ENCODE peak calls at places on chromosomes 1 and 21, in five cellular contexts. S is right lobe of liver, K is prostate gland, W is GM23338, H is body of pancreas. U is an unnamed sample.

GRCh38 chr1:218778257-218778656 is 395.4 kb upstream of the LYPLAL1 start:
- DNase-seq in S (no peak), K (no peak), W (no peak), H (no peak), U (no peak)

GRCh38 chr1:59947047-59947938 is 20.7 kb upstream of the CYP2J2 start:
- DNase-seq in S (peak; percentile 66), K (peak; percentile 39), W (peak; percentile 86), H (peak; percentile 68), U (no peak)

GRCh38 chr1:61626820-61627219 is 98.1 kb downstream of the TM2D1 start:
- DNase-seq in S (no peak), K (no peak), W (no peak), H (peak; percentile 23), U (no peak)

GRCh38 chr1:170520601-170521000 is 11.4 kb upstream of the GORAB start:
- DNase-seq in S (no peak), K (no peak), W (no peak), H (no peak), U (no peak)

GRCh38 chr21:15138475-15138874 is 73.7 kb upstream of the NRIP1 start:
- DNase-seq in S (peak; percentile 53), K (no peak), W (no peak), H (peak; percentile 67), U (no peak)

GRCh38 chr1:223741861-223742260 is 29.5 kb downstream of the CAPN2 start:
- DNase-seq in S (no peak), K (no peak), W (peak; percentile 66), H (no peak), U (no peak)

GRCh38 chr21:46092026-46092764 is 5.7 kb upstream of the COL6A2 start:
- DNase-seq in S (no peak), K (no peak), W (no peak), H (peak; percentile 29), U (peak; percentile 66)

GRCh38 chr21:38979271-38980196 is 173.8 kb downstream of the ETS2 start:
- DNase-seq in S (no peak), K (no peak), W (peak; percentile 83), H (no peak), U (no peak)

GRCh38 chr1:234988160-234988528 is 140.5 kb downstream of the TOMM20 start:
- DNase-seq in S (no peak), K (no peak), W (no peak), H (no peak), U (no peak)

GRCh38 chr1:84740050-84740714 is 49.9 kb upstream of the SSX2IP start:
- DNase-seq in S (no peak), K (no peak), W (peak; percentile 44), H (no peak), U (no peak)

GRCh38 chr1:36350659-36351171 is 27.3 kb upstream of the EVA1B start:
- DNase-seq in S (no peak), K (no peak), W (no peak), H (peak; percentile 34), U (no peak)

GRCh38 chr1:18360251-18360650 is 120.5 kb upstream of the KLHDC7A start:
- DNase-seq in S (no peak), K (no peak), W (no peak), H (no peak), U (no peak)

GRCh38 chr1:101653482-101653946 is 343.2 kb downstream of the OLFM3 start:
- DNase-seq in S (no peak), K (no peak), W (peak; percentile 85), H (no peak), U (no peak)

GRCh38 chr1:110673805-110674336 is 869 bp downstream of the KCNA3 start:
- DNase-seq in S (no peak), K (no peak), W (no peak), H (no peak), U (no peak)

GRCh38 chr1:110674337-110675059 is at the start of gene KCNA3:
- DNase-seq in S (no peak), K (no peak), W (peak; percentile 87), H (peak; percentile 19), U (peak; percentile 18)

GRCh38 chr1:110675060-110675791 is 486 bp upstream of the KCNA3 start:
- DNase-seq in S (no peak), K (no peak), W (peak; percentile 46), H (no peak), U (peak; percentile 10)

GRCh38 chr1:110677016-110677415 is 2.3 kb upstream of the KCNA3 start:
- DNase-seq in S (no peak), K (no peak), W (no peak), H (no peak), U (no peak)

GRCh38 chr1:110677526-110677925 is 2.8 kb upstream of the KCNA3 start:
- DNase-seq in S (no peak), K (no peak), W (no peak), H (no peak), U (no peak)
- H3K27ac ChIP-seq in S (no peak overlapping the region), K (no peak overlapping the region), W (no peak overlapping the region), H (no peak overlapping the region), U (no peak overlapping the region)

DNA sequence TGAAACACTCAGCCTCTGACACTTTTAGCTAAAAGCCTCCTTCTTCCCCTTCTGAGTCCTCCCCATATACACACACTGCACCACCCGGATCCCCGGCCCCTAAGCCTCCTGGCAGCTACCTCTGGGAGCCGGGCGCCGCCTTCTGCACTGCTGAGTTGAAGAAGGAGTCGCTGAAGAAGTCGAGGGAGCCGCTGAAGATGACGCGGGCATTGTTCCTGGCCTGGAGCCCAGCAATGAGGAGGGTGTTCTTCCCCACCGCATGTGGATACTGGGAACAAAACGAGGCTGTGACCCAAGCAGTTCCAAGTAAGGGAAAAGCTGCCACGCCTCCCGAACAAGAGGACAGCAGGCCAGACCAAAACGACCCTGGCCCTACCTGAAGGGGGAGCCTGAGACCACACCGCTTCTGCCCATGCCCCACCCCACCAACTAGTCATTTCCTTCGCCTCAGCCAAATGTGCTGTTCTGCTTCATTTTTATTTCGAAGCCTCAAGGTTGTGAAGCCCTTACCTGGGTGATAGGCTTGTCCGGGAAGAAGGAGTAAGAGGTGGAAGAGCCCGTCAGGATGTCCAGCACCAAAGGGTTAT is 7.0 kb downstream of the DDOST start:
- DNase-seq in S (no peak), K (no peak), W (peak; percentile 70), H (no peak), U (peak; percentile 43)
- H3K36me3 ChIP-seq in S (peaks cover 76% of the 10 kb centered on the region), K (peaks cover 19% of the 10 kb centered on the region), W (peaks cover 34% of the 10 kb centered on the region), H (peaks cover 12% of the 10 kb centered on the region), U (peaks cover 90% of the 10 kb centered on the region)

DNA sequence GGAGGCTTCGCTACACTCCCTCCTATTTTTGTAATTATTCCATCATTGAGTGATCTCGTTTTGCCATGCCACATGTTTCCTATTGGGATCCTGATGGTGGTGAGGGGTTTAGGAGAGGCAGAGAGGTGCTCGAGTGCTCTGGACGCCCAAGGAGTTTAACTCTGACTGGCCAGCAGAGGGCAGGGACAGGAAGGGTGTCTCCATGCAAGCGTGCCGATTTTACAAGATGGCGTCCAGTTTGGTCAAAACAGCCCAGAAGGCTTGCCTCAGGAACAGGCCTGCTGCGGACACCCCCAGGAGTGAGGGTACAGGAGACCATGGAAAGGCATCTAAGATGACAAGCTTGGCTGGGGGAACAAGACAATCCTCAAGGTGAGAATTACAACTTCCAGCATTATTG is 33.8 kb upstream of the KCNE2 start:
- DNase-seq in S (no peak), K (no peak), W (peak; percentile 43), H (no peak), U (no peak)
- TF ChIP-seq CTCF in S (no peak), K (no peak), W (peak; percentile 29), H (no peak), U (no peak)

DNA sequence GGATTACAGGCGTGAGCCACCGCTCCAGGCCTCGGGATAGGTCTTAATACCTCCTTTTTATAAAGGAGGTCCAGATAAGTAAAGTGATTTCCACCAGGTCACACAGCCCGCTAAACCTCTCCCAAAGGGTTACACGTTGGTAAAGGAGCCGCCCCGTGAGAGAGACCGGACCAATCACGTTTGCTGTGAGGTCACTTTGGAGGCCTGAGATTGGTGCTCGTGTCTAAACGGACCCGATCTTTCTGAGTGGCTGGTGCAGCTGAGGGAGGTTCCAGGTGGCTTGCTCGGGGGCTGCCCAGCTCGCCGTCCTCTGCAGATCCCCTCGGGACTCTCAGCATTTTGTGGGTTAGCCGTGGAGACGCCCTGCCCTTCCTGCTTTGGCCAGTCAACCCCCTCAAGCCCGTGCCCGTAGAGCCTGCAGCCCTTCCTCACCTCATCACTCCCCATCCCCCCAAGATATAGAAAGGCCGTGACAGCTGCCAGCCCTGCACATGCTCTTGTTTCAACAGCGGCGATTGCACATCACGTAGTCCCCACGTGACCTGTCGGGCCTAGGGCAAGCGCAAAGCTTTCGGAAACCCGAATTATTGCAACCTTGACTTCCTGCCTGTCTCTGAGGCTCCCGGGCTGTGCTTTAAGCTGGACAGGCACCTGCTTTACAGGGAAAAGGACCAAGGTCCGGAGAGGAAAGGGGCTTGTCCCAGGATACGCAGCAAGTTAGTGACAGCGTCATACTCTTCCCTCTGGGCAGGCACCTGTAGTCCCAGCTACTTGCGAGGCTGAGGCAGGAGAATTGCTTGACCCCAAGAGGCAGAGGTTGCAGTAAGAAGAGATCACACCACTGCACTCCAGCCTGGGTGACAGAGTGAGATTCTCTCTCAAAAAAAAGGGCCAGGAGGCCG is 5.0 kb upstream of the COA7 start:
- DNase-seq in S (peak; percentile 96), K (peak; percentile 86), W (peak; percentile 98), H (peak; percentile 94), U (peak; percentile 81)
- H3K27ac ChIP-seq in S (peak overlapping the region; percentile 88), K (peak overlapping the region; percentile 77), W (no peak overlapping the region), H (peak overlapping the region; percentile 92), U (peak overlapping the region; percentile 80)

DNA sequence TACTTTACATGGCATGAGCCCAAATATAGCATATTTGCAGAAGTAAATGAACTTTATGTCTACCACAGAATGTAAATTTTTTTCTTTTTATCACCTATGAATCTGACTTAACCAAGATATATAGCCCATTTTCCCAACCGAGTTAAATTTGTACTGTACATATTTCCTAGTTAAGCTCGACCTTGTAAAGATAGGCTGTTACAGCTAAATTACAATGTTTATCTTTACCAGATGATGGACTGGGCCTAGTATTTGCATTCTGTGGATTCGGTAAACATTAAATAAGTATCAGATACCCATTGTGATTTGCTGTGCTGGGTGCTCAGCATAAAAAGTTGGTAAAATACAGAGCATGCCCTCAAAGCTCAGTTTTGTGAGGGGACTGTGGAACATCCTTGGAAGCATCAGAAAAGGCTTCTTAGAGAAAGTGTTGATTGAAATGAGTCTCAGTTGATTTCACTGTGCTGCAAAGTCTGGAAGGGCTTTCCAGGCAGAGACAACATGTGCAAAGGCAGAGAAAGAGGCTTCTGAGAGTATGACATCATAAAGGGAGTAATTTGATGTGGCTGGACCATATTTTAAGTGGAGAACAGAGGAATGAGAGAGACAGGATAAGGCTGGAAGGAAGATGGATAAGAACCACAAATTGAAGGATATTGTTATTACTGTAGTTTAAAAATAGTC is 27.4 kb downstream of the MORC3 start:
- DNase-seq in S (no peak), K (no peak), W (no peak), H (no peak), U (no peak)
- H3K36me3 ChIP-seq in S (peaks cover 90% of the 10 kb centered on the region), K (no peaks in the 10 kb centered on the region), W (peaks cover 50% of the 10 kb centered on the region), H (peaks cover 40% of the 10 kb centered on the region), U (peaks cover 99% of the 10 kb centered on the region)

DNA sequence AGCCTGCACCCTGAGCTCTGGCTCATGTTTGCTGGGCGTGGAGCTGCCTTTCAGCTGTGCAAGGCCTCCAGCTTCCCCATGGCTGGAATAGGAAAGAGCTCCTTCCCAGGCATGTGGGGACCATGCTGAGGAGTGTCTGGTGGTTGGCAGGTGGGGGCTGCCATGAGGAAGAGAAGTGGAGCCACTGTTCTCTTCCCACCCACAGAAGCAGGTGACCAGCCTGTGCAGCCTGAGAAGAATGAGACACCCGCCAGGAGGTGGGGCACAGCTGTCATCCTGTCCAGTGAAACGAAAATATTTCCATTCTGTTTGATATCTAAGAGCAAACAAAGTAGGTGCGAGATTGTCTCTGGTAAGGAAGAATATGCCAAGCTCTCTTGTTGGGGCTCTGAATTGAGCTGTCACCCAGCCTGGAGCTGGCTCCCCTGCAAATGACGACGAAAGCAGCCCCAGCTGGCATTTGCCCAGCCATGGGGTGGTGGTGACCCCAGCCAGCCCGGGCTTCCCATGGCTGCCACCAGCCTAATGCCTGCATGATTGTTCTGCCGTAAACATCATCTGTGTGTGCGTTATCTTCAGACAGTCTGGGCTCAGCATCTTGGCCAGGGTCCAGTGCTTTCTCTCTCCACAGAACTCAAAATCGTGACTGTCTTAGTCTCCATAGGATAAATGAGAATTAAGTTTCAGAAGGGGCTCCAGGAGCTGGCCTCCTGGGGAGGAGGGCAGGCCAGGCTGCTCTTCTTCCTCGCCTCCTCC is 429.8 kb upstream of the VAMP3 start:
- DNase-seq in S (no peak), K (no peak), W (no peak), H (no peak), U (no peak)
- TF ChIP-seq CTCF in S (no peak), K (no peak), W (no peak), H (no peak), U (no peak)